ENCODE peak calls at places on chromosomes 13 and 19, in six cellular contexts. S is GM12865, O is upper lobe of left lung, R is thyroid gland, A is fibroblast of lung, X is heart right ventricle. H is an unnamed sample.

GRCh38 chr19:48837586-48838191 is 1.4 kb upstream of the HSD17B14 start:
- DNase-seq in S (no peak), O (no peak), R (no peak), A (no peak), X (no peak), H (no peak)

GRCh38 chr19:7988307-7988706 is 17.1 kb downstream of the ELAVL1 start:
- DNase-seq in S (no peak), O (no peak), R (no peak), A (no peak), X (no peak), H (no peak)

GRCh38 chr13:80742027-80742426 is 401.1 kb upstream of the SPRY2 start:
- DNase-seq in S (no peak), O (no peak), R (no peak), A (no peak), X (no peak), H (no peak)

GRCh38 chr19:58453743-58454142 is 2.3 kb downstream of the ZNF324B start:
- DNase-seq in S (no peak), O (no peak), R (no peak), A (no peak), X (no peak), H (no peak)

GRCh38 chr13:76976488-76976887 is 15.4 kb upstream of the CLN5 start:
- DNase-seq in S (no peak), O (no peak), R (no peak), A (peak), X (no peak), H (no peak)

GRCh38 chr13:50122465-50122864 is 107.2 kb downstream of the KCNRG start:
- DNase-seq in S (no peak), O (no peak), R (no peak), A (no peak), X (no peak), H (no peak)

GRCh38 chr13:77042566-77043177 is 15.7 kb upstream of the FBXL3 start:
- DNase-seq in S (no peak), O (no peak), R (no peak), A (no peak), X (no peak), H (no peak)

GRCh38 chr19:39304701-39305571 is 8.7 kb downstream of the IFNL1 start:
- DNase-seq in S (no peak), O (no peak), R (no peak), A (no peak), X (no peak), H (no peak)

GRCh38 chr13:39571502-39572092 is 31.4 kb downstream of the LHFPL6 start:
- DNase-seq in S (no peak), O (no peak), R (no peak), A (no peak), X (peak), H (no peak)

GRCh38 chr13:68234278-68234677 is 1004.1 kb upstream of the PCDH9 start:
- DNase-seq in S (no peak), O (no peak), R (no peak), A (peak), X (no peak), H (no peak)

GRCh38 chr19:33724723-33725060 is 72.0 kb upstream of the KCTD15 start:
- DNase-seq in S (no peak), O (no peak), R (no peak), A (no peak), X (no peak), H (no peak)

GRCh38 chr19:34145741-34146202 is 26.5 kb upstream of the LSM14A start:
- DNase-seq in S (peak), O (peak), R (peak), A (peak), X (peak), H (no peak)

GRCh38 chr19:20315543-20315942 is 148.5 kb downstream of the ZNF486 start:
- DNase-seq in S (no peak), O (no peak), R (no peak), A (no peak), X (no peak), H (no peak)

GRCh38 chr13:59043016-59043415 is 1120.7 kb downstream of the DIAPH3 start:
- DNase-seq in S (no peak), O (no peak), R (no peak), A (no peak), X (no peak), H (no peak)

GRCh38 chr13:27374650-27375049 is 49.8 kb upstream of the GTF3A start:
- DNase-seq in S (peak), O (peak), R (peak), A (peak), X (peak), H (no peak)

GRCh38 chr19:18157465-18158063 is 4.6 kb downstream of the PIK3R2 start:
- DNase-seq in S (no peak), O (no peak), R (peak), A (no peak), X (no peak), H (no peak)

GRCh38 chr19:36236946-36237310 is 22.0 kb downstream of the ZNF146 start:
- DNase-seq in S (no peak), O (no peak), R (no peak), A (no peak), X (no peak), H (no peak)

GRCh38 chr19:44943801-44944249 is 1.8 kb downstream of the APOC4 start:
- DNase-seq in S (peak), O (peak), R (no peak), A (no peak), X (peak), H (peak)

GRCh38 chr13:32895296-32895695 is 120.9 kb upstream of the KL start:
- DNase-seq in S (no peak), O (no peak), R (no peak), A (no peak), X (no peak), H (no peak)

GRCh38 chr19:51462681-51463080 is 4.4 kb upstream of the SIGLEC8 start:
- DNase-seq in S (no peak), O (no peak), R (no peak), A (no peak), X (no peak), H (no peak)

GRCh38 chr19:40256511-40256910 is 28.6 kb downstream of the AKT2 start:
- DNase-seq in S (no peak), O (no peak), R (no peak), A (no peak), X (no peak), H (no peak)

GRCh38 chr13:40383132-40383531 is 283.3 kb downstream of the FOXO1 start:
- DNase-seq in S (no peak), O (no peak), R (no peak), A (no peak), X (no peak), H (no peak)

GRCh38 chr19:8030906-8031305 is 21.7 kb upstream of the CCL25 start:
- DNase-seq in S (no peak), O (no peak), R (no peak), A (no peak), X (no peak), H (no peak)

GRCh38 chr13:75489502-75490263 is 7.7 kb upstream of the TBC1D4 start:
- DNase-seq in S (peak), O (peak), R (peak), A (peak), X (no peak), H (no peak)

GRCh38 chr13:84686458-84686857 is 804.2 kb upstream of the SLITRK1 start:
- DNase-seq in S (no peak), O (no peak), R (no peak), A (no peak), X (no peak), H (no peak)

GRCh38 chr13:51920786-51921185 is 59.0 kb downstream of the CCDC70 start:
- DNase-seq in S (no peak), O (no peak), R (no peak), A (no peak), X (no peak), H (no peak)

GRCh38 chr13:76630629-76631028 is 255.6 kb downstream of the KCTD12 start:
- DNase-seq in S (no peak), O (no peak), R (no peak), A (no peak), X (no peak), H (no peak)

GRCh38 chr13:50584856-50585580 is 258.5 kb downstream of the DLEU7 start:
- DNase-seq in S (no peak), O (no peak), R (no peak), A (no peak), X (no peak), H (no peak)

GRCh38 chr19:13850910-13851753 is 25.8 kb upstream of the NANOS3 start:
- DNase-seq in S (no peak), O (peak), R (peak), A (peak), X (peak), H (peak)

GRCh38 chr19:50679177-50680125 is 30.2 kb downstream of the C19orf81 start:
- DNase-seq in S (peak), O (peak), R (peak), A (peak), X (peak), H (peak)

GRCh38 chr19:39811064-39811463 is 22.9 kb downstream of the DYRK1B start:
- DNase-seq in S (no peak), O (no peak), R (no peak), A (no peak), X (no peak), H (no peak)

GRCh38 chr13:109781384-109782065 is 4.9 kb downstream of the IRS2 start:
- DNase-seq in S (no peak), O (no peak), R (peak), A (peak), X (no peak), H (no peak)

GRCh38 chr19:41887711-41888382 is 4.9 kb downstream of the ARHGEF1 start:
- DNase-seq in S (peak), O (peak), R (no peak), A (peak), X (no peak), H (peak)
- TF ChIP-seq CTCF in S (peak), O (peak), R (no peak), A (no peak), X (no peak), H (no peak)

DNA sequence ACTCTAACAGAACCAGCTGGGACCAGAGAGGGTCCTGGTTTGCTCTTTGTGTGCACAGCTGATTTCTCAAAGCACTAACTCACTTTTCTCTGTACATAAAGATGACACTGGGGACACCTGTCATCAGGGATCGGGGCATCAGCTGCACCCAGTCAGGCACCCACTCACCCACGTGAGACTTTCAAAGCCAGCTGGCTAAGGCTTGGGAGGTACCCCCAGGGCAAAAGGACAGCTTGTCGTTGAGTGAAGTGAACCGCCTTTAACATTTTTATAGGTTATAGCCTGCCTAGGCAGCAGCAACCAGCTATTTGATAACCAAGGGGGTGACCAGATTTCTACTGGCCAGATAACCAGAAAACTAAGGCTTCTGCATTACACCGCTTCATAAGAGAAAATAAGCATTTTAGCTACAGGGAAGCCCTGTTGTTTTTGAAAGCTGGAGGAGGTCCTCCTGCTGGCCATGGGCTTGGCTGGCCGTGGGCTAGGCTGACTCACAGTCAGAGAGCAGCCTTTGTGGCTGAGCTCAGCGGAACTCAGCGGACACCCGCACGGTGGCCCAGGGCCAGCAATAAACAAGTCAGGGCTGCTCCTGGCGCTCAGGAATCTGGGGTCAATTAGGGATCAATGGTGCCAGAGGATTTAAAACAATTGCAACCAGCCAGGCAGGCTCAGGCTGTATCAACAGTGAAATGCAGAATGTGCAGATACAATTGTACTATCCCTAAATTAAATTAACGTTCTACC is 57.1 kb downstream of the ALOX5AP start:
- DNase-seq in S (no peak), O (peak), R (peak), A (peak), X (peak), H (no peak)
- TF ChIP-seq CTCF in S (no peak), O (peak), R (no peak), A (peak), X (no peak), H (no peak)

GRCh38 chr19:2998642-2999041 is 21.3 kb downstream of the TLE6 start:
- DNase-seq in S (no peak), O (no peak), R (no peak), A (no peak), X (no peak), H (no peak)

GRCh38 chr19:2997720-2998119 is 20.4 kb downstream of the TLE6 start:
- DNase-seq in S (no peak), O (no peak), R (no peak), A (no peak), X (no peak), H (no peak)

GRCh38 chr19:3004522-3004921 is 24.6 kb downstream of the TLE2 start:
- DNase-seq in S (no peak), O (no peak), R (no peak), A (no peak), X (no peak), H (no peak)

GRCh38 chr19:3003046-3003445 is 25.7 kb downstream of the TLE6 start:
- DNase-seq in S (no peak), O (no peak), R (no peak), A (no peak), X (no peak), H (no peak)

DNA sequence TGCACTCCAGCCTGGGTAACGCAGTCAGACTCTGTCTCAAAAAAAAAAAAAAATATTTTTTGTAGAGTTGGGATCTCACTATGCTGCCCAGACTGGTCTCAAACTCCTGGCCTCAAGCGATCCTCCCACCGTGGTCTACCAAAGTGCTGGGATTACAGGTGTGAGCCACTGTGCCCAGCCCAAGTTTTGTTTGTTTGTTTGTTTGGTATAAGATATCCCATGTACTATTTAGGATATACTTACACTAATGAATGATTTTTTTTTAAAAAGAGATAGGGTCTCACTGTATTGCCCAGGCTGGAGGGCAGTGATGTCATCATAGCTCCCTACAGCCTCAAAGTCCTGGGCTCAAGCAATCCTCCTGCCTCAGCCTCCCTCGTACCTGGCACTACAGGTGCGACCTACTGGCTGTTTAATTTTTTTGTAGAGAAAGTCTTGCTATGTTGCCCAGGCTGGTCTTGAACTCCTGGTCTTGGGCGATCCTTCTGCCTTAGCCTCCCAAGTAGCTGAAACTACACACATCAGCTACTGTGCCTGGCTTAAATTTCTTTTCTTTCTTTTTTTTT is 24.0 kb downstream of the TLE6 start:
- DNase-seq in S (no peak), O (no peak), R (no peak), A (no peak), X (no peak), H (no peak)
- TF ChIP-seq CTCF in S (no peak), O (no peak), R (no peak), A (no peak), X (no peak), H (no peak)

DNA sequence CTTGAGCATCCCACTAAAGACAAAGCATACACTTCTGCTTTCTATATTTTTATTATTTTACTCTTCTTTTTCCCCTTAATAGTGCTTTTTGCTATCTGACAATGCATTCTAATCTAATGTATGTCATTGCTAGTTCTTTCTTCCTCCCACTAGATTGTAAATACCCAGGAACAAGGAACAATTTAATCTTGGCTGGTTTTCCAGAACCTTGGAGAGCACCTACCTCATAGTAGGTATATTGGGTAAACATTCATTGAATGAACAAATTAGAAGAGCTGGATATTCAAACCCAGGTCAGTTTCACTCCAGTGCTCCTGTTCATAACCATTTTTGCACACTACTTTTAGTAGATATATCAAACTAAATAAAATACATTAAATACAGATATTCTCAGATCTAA is 1617.6 kb upstream of the SLC10A2 start:
- DNase-seq in S (no peak), O (no peak), R (no peak), A (no peak), X (no peak), H (no peak)
- TF ChIP-seq CTCF in S (no peak), O (no peak), R (no peak), A (no peak), X (no peak), H (no peak)

DNA sequence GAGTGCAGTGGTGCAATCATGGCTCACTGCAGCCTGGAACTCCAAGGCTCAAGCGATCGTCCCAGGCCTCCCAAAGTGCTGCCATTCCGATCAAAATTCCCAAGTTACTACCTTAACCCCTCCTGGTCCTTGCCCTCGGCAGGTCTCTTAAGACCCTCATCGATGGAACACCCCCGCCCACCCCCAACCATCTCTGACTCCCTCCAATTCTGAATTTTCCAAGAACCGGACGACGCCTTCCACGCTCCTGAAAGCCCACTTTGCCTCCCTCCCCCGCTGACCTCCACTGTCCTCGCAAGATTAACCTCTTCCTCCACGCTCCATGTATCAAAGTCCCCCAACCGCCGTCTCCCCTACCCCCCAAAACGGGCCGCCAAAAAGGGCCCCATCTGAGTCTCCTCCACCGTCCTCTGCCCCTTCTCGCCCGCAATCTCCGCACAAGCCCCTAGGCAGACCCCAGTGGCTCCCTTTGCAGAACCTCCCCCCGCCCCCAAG is 539 bp downstream of the DAPK3 start:
- DNase-seq in S (no peak), O (no peak), R (peak), A (no peak), X (no peak), H (no peak)
- TF ChIP-seq CTCF in S (no peak), O (no peak), R (no peak), A (no peak), X (no peak), H (no peak)

GRCh38 chr19:55462722-55463121 is 1.3 kb upstream of the ISOC2 start:
- DNase-seq in S (no peak), O (no peak), R (no peak), A (no peak), X (no peak), H (no peak)
- TF ChIP-seq CTCF in S (no peak), O (no peak), R (no peak), A (no peak), X (no peak), H (no peak)

DNA sequence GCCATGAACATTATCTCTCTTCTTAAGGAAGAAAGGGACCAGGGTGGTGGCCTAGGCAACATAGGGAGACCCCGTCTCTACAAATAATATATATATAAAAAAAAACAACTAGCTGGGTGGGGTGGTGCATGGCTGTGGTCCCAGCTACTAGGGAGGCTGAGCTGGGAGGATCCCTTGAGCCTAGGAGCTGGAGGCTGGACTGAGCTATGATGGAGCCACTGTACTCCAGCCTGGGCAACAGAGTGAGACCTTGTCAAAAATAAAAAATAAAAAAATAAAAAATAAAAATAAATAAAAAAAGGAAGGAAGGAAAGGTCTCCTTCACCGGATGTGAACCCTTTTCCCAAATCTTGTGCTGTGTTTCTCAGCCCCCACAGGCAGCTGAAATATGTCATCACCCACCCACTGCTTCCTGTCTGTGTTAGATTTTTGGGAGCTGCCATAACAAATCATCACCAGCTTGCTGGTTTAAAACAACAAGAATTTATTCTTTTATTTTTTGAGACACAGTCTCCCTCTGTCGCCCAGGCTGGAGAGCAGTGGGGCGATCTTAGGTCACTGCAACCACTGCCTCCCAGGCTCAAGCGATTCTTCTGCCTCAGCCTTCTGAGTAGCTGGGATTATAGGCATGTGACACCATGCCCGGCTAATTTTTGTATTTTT is 9.5 kb upstream of the TSPAN16 start:
- DNase-seq in S (no peak), O (no peak), R (no peak), A (peak), X (peak), H (no peak)
- TF ChIP-seq CTCF in S (no peak), O (peak), R (no peak), A (peak), X (no peak), H (no peak)

DNA sequence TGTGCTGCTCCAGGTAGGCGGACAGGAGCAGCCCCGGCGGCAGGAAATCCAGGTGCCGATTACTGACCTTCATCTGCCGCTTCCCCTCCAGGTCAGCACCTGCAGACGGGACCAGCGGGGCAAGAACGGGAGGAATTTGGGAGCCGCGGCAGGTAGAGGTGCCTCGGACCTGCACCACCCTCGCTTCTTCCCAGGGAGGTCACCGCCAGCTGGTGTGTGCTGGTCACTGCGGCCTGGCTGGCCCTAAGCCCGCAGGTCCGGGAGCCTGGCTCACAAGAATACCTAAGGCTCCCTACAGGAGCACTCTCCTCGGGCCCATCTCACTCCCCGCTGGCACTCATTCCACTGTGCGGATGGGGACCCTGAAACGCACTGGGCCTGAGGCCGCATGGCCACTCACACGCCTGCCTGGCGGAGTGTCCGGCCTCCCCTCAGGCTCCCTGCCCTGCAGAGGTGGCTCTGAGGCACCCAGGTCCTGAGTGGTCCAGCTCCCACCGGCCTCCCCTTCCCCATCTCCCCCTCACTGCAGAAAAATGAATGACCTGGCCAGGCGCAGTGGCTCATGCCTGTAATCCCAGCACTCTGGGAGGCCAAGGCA is 4.3 kb downstream of the RNU6-9 start:
- DNase-seq in S (no peak), O (no peak), R (no peak), A (no peak), X (no peak), H (no peak)
- TF ChIP-seq CTCF in S (no peak), O (no peak), R (no peak), A (no peak), X (no peak), H (no peak)

GRCh38 chr13:42836930-42837329 is 55.5 kb downstream of the FAM216B start:
- DNase-seq in S (no peak), O (no peak), R (no peak), A (peak), X (peak), H (no peak)
- TF ChIP-seq CTCF in S (no peak), O (no peak), R (no peak), A (peak), X (no peak), H (no peak)

H was measured in activated B cell treated with CpG ODN at 0.5 μM for 24 hours.